ENCODE peak calls at places on chromosome 15, in four cellular contexts. One of them, this sample, is unnamed.

GRCh38 chr15:75646944-75647364 is 758 bp upstream of the SNX33 start:
- DNase-seq in HCEC 1CT: peak; percentile 18
- DNase-seq in BJ: no peak
- DNase-seq in NCI-H2029 treated with DMSO at 0.1 percent for 48 hours: no peak
- DNase-seq in this sample: peak; percentile 6

GRCh38 chr15:36108539-36108938 is 470.9 kb upstream of the CDIN1 start:
- DNase-seq in HCEC 1CT: no peak
- DNase-seq in BJ: no peak
- DNase-seq in NCI-H2029 treated with DMSO at 0.1 percent for 48 hours: no peak
- DNase-seq in this sample: no peak

GRCh38 chr15:40680151-40680550 is 14.8 kb upstream of the RAD51 start:
- DNase-seq in HCEC 1CT: no peak
- DNase-seq in BJ: no peak
- DNase-seq in NCI-H2029 treated with DMSO at 0.1 percent for 48 hours: no peak
- DNase-seq in this sample: no peak

GRCh38 chr15:56805466-56806146 is 72.3 kb upstream of the ZNF280D start:
- DNase-seq in HCEC 1CT: peak; percentile 82
- DNase-seq in BJ: peak; percentile 30
- DNase-seq in NCI-H2029 treated with DMSO at 0.1 percent for 48 hours: no peak
- DNase-seq in this sample: no peak

GRCh38 chr15:68548375-68548774 is 30.4 kb upstream of the CORO2B start:
- DNase-seq in HCEC 1CT: no peak
- DNase-seq in BJ: no peak
- DNase-seq in NCI-H2029 treated with DMSO at 0.1 percent for 48 hours: no peak
- DNase-seq in this sample: no peak

GRCh38 chr15:65286069-65286703 is 497 bp downstream of the PARP16 start:
- DNase-seq in HCEC 1CT: peak; percentile 3
- DNase-seq in BJ: no peak
- DNase-seq in NCI-H2029 treated with DMSO at 0.1 percent for 48 hours: no peak
- DNase-seq in this sample: peak; percentile 3

GRCh38 chr15:94360251-94360671 is 128.9 kb downstream of the MCTP2 start:
- DNase-seq in HCEC 1CT: no peak
- DNase-seq in BJ: no peak
- DNase-seq in NCI-H2029 treated with DMSO at 0.1 percent for 48 hours: no peak
- DNase-seq in this sample: no peak

GRCh38 chr15:64903331-64903950 is 8.3 kb upstream of the ANKDD1A start:
- DNase-seq in HCEC 1CT: no peak
- DNase-seq in BJ: no peak
- DNase-seq in NCI-H2029 treated with DMSO at 0.1 percent for 48 hours: no peak
- DNase-seq in this sample: no peak

GRCh38 chr15:88083828-88084760 is 172.4 kb downstream of the NTRK3 start:
- DNase-seq in HCEC 1CT: no peak
- DNase-seq in BJ: no peak
- DNase-seq in NCI-H2029 treated with DMSO at 0.1 percent for 48 hours: no peak
- DNase-seq in this sample: peak; percentile 29

GRCh38 chr15:100716456-100717085 is 114.2 kb downstream of the ASB7 start:
- DNase-seq in HCEC 1CT: no peak
- DNase-seq in BJ: no peak
- DNase-seq in NCI-H2029 treated with DMSO at 0.1 percent for 48 hours: no peak
- DNase-seq in this sample: no peak

GRCh38 chr15:100703032-100703578 is 100.7 kb downstream of the ASB7 start:
- DNase-seq in HCEC 1CT: peak; percentile 75
- DNase-seq in BJ: no peak
- DNase-seq in NCI-H2029 treated with DMSO at 0.1 percent for 48 hours: no peak
- DNase-seq in this sample: no peak

GRCh38 chr15:37109952-37110630 is 9.7 kb upstream of the MEIS2 start:
- DNase-seq in HCEC 1CT: no peak
- DNase-seq in BJ: no peak
- DNase-seq in NCI-H2029 treated with DMSO at 0.1 percent for 48 hours: no peak
- DNase-seq in this sample: peak; percentile 12

GRCh38 chr15:70008697-70009285 is 88.9 kb downstream of the TLE3 start:
- DNase-seq in HCEC 1CT: no peak
- DNase-seq in BJ: no peak
- DNase-seq in NCI-H2029 treated with DMSO at 0.1 percent for 48 hours: no peak
- DNase-seq in this sample: no peak

GRCh38 chr15:66483131-66483566 is 14.4 kb downstream of the SNAPC5 start:
- DNase-seq in HCEC 1CT: peak; percentile 55
- DNase-seq in BJ: no peak
- DNase-seq in NCI-H2029 treated with DMSO at 0.1 percent for 48 hours: no peak
- DNase-seq in this sample: peak; percentile 78

GRCh38 chr15:84755736-84756527 is 7.5 kb downstream of the ZNF592 start:
- DNase-seq in HCEC 1CT: no peak
- DNase-seq in BJ: no peak
- DNase-seq in NCI-H2029 treated with DMSO at 0.1 percent for 48 hours: no peak
- DNase-seq in this sample: no peak

GRCh38 chr15:75713338-75713895 is 769 bp upstream of the CSPG4 start:
- DNase-seq in HCEC 1CT: peak; percentile 19
- DNase-seq in BJ: no peak
- DNase-seq in NCI-H2029 treated with DMSO at 0.1 percent for 48 hours: no peak
- DNase-seq in this sample: peak; percentile 38

GRCh38 chr15:83567318-83567717 is 86.6 kb upstream of the ADAMTSL3 start:
- DNase-seq in HCEC 1CT: no peak
- DNase-seq in BJ: no peak
- DNase-seq in NCI-H2029 treated with DMSO at 0.1 percent for 48 hours: no peak
- DNase-seq in this sample: no peak

GRCh38 chr15:66327736-66328135 is 28.7 kb downstream of the TIPIN start:
- DNase-seq in HCEC 1CT: no peak
- DNase-seq in BJ: no peak
- DNase-seq in NCI-H2029 treated with DMSO at 0.1 percent for 48 hours: no peak
- DNase-seq in this sample: no peak

GRCh38 chr15:33201376-33202189 is 7.1 kb upstream of the FMN1 start:
- DNase-seq in HCEC 1CT: peak; percentile 8
- DNase-seq in BJ: no peak
- DNase-seq in NCI-H2029 treated with DMSO at 0.1 percent for 48 hours: peak; percentile 22
- DNase-seq in this sample: peak; percentile 27

This sample was measured in DMS79 treated with DMSO at 0.1 percent for 48 hours.